ENCODE peak calls at places on chromosomes 5 and 9, in five cellular contexts. P is adipocyte, W is fibroblast of villous mesenchyme, N is AG20443, Z is SK-MEL-5. H is an unnamed sample.

GRCh38 chr9:114494776-114495569 is 10.3 kb downstream of the WHRN start:
- DNase-seq in Z (no peak), W (no peak), P (no peak), N (no peak), H (no peak)

GRCh38 chr5:14954620-14955343 is 83.2 kb upstream of the ANKH start:
- DNase-seq in Z (no peak), P (no peak), W (peak), N (no peak), H (no peak)

GRCh38 chr5:1410156-1411014 is 34.9 kb downstream of the SLC6A3 start:
- DNase-seq in W (no peak), N (no peak), P (no peak), Z (no peak), H (no peak)

GRCh38 chr5:99033014-99033931 is 104.5 kb upstream of the CHD1 start:
- DNase-seq in P (peak), W (peak), Z (peak), N (no peak), H (peak)

GRCh38 chr9:81083821-81084512 is 605.4 kb downstream of the TLE1 start:
- DNase-seq in W (peak), P (peak), N (peak), Z (peak), H (no peak)

GRCh38 chr9:131270171-131271015 is 5.9 kb downstream of the FAM78A start:
- DNase-seq in Z (no peak), W (no peak), P (no peak), N (no peak), H (peak)

GRCh38 chr5:124343451-124343867 is 403.0 kb downstream of the ZNF608 start:
- DNase-seq in N (peak), Z (no peak), W (peak), P (peak), H (no peak)

GRCh38 chr9:111559000-111559610 is 34.1 kb downstream of the ZNF483 start:
- DNase-seq in W (no peak), N (peak), P (no peak), Z (no peak), H (no peak)

GRCh38 chr5:10724799-10725507 is 36.1 kb downstream of the DAP start:
- DNase-seq in P (peak), N (peak), Z (peak), W (peak), H (no peak)

GRCh38 chr9:20512106-20512505 is 110.2 kb downstream of the MLLT3 start:
- DNase-seq in Z (no peak), W (peak), P (peak), N (peak), H (no peak)

GRCh38 chr9:7523644-7524043 is 275.9 kb downstream of the DMAC1 start:
- DNase-seq in W (no peak), P (no peak), N (no peak), Z (no peak), H (no peak)

GRCh38 chr5:126864042-126864688 is 87.2 kb downstream of the LMNB1 start:
- DNase-seq in P (no peak), N (no peak), Z (no peak), W (no peak), H (peak)

GRCh38 chr9:130794923-130795495 is 40.0 kb upstream of the ABL1 start:
- DNase-seq in W (peak), P (peak), Z (no peak), N (peak), H (no peak)